ENCODE peak calls at places on chromosomes 11 and 22, in five cellular contexts. One of them, this sample, is unnamed.

GRCh38 chr22:46984751-46985506 is 222.5 kb downstream of the TBC1D22A start:
- DNase-seq in left ventricle myocardium superior: no peak
- DNase-seq in IMR-90: peak; percentile 69
- DNase-seq in psoas muscle: no peak
- DNase-seq in heart right ventricle: no peak
- DNase-seq in this sample: peak; percentile 35

GRCh38 chr11:601573-602245 is 14.0 kb downstream of the IRF7 start:
- DNase-seq in left ventricle myocardium superior: no peak
- DNase-seq in IMR-90: no peak
- DNase-seq in psoas muscle: no peak
- DNase-seq in heart right ventricle: no peak
- DNase-seq in this sample: no peak

GRCh38 chr11:121711236-121711635 is 258.5 kb upstream of the SORL1-AS1 start:
- DNase-seq in left ventricle myocardium superior: no peak
- DNase-seq in IMR-90: peak; percentile 17
- DNase-seq in psoas muscle: no peak
- DNase-seq in heart right ventricle: no peak
- DNase-seq in this sample: no peak

GRCh38 chr11:103465555-103466140 is 356.4 kb downstream of the DYNC2H1 start:
- DNase-seq in left ventricle myocardium superior: no peak
- DNase-seq in IMR-90: no peak
- DNase-seq in psoas muscle: no peak
- DNase-seq in heart right ventricle: no peak
- DNase-seq in this sample: no peak

GRCh38 chr11:117866526-117866925 is 9.9 kb downstream of the FXYD6 start:
- DNase-seq in left ventricle myocardium superior: no peak
- DNase-seq in IMR-90: no peak
- DNase-seq in psoas muscle: no peak
- DNase-seq in heart right ventricle: no peak
- DNase-seq in this sample: no peak

GRCh38 chr22:19055801-19056200 is 66.4 kb downstream of the DGCR2 start:
- DNase-seq in left ventricle myocardium superior: no peak
- DNase-seq in IMR-90: no peak
- DNase-seq in psoas muscle: no peak
- DNase-seq in heart right ventricle: no peak
- DNase-seq in this sample: no peak

GRCh38 chr11:131932584-131933360 is 562.4 kb downstream of the NTM start:
- DNase-seq in left ventricle myocardium superior: peak; percentile 52
- DNase-seq in IMR-90: no peak
- DNase-seq in psoas muscle: no peak
- DNase-seq in heart right ventricle: peak; percentile 42
- DNase-seq in this sample: no peak

GRCh38 chr11:117443269-117444186 is 115.9 kb downstream of the CEP164 start:
- DNase-seq in left ventricle myocardium superior: peak; percentile 81
- DNase-seq in IMR-90: peak; percentile 30
- DNase-seq in psoas muscle: no peak
- DNase-seq in heart right ventricle: peak; percentile 63
- DNase-seq in this sample: peak; percentile 60

GRCh38 chr11:78290293-78291176 is 101.8 kb downstream of the USP35 start:
- DNase-seq in left ventricle myocardium superior: no peak
- DNase-seq in IMR-90: peak; percentile 58
- DNase-seq in psoas muscle: no peak
- DNase-seq in heart right ventricle: no peak
- DNase-seq in this sample: no peak

GRCh38 chr11:60206616-60207015 is 23.7 kb upstream of the MS4A6A start:
- DNase-seq in left ventricle myocardium superior: no peak
- DNase-seq in IMR-90: no peak
- DNase-seq in psoas muscle: no peak
- DNase-seq in heart right ventricle: no peak
- DNase-seq in this sample: no peak

GRCh38 chr11:34149274-34149673 is 43.8 kb downstream of the NAT10 start:
- DNase-seq in left ventricle myocardium superior: no peak
- DNase-seq in IMR-90: no peak
- DNase-seq in psoas muscle: no peak
- DNase-seq in heart right ventricle: no peak
- DNase-seq in this sample: no peak

GRCh38 chr11:125079151-125079877 is 16.2 kb downstream of the SLC37A2 start:
- DNase-seq in left ventricle myocardium superior: no peak
- DNase-seq in IMR-90: no peak
- DNase-seq in psoas muscle: no peak
- DNase-seq in heart right ventricle: no peak
- DNase-seq in this sample: no peak

GRCh38 chr11:61041755-61042518 is 60.4 kb upstream of the CD5 start:
- DNase-seq in left ventricle myocardium superior: peak; percentile 43
- DNase-seq in IMR-90: no peak
- DNase-seq in psoas muscle: no peak
- DNase-seq in heart right ventricle: peak; percentile 51
- DNase-seq in this sample: no peak